ENCODE peak calls at places on chromosome 15, in six cellular contexts. Z is KBM-7, B is GM13977, D is renal cortical epithelial cell, Q is Peyer's patch, J is GM12865. O is an unnamed sample.
A peak's percentile ranks its signal among the peaks of the same experiment; 100 is the strongest.

GRCh38 chr15:78061963-78062427 is 15.5 kb downstream of the TBC1D2B start:
- DNase-seq in Z (peak; percentile 77), B (peak; percentile 53), D (no peak), Q (no peak), J (peak; percentile 80), O (no peak)

GRCh38 chr15:31396881-31397560 is 70.4 kb downstream of the KLF13 start:
- DNase-seq in Z (no peak), B (peak; percentile 42), D (peak; percentile 66), Q (peak; percentile 55), J (no peak), O (peak; percentile 97)

GRCh38 chr15:69994429-69995201 is 103.1 kb downstream of the TLE3 start:
- DNase-seq in Z (no peak), B (no peak), D (no peak), Q (peak; percentile 62), J (peak; percentile 72), O (peak; percentile 29)

GRCh38 chr15:51575775-51576174 is 46.8 kb downstream of the DMXL2 start:
- DNase-seq in Z (no peak), B (no peak), D (no peak), Q (no peak), J (no peak), O (no peak)

GRCh38 chr15:81095690-81096365 is 38.2 kb upstream of the CFAP161 start:
- DNase-seq in Z (no peak), B (no peak), D (no peak), Q (no peak), J (no peak), O (no peak)

GRCh38 chr15:26891448-26891881 is 24.6 kb downstream of the GABRA5 start:
- DNase-seq in Z (peak; percentile 80), B (peak; percentile 64), D (peak; percentile 28), Q (no peak), J (peak; percentile 51), O (no peak)

GRCh38 chr15:37134699-37135131 is 34.4 kb upstream of the MEIS2 start:
- DNase-seq in Z (peak; percentile 50), B (no peak), D (peak; percentile 17), Q (no peak), J (peak; percentile 42), O (no peak)

GRCh38 chr15:29822100-29822684 is at the start of gene TJP1:
- DNase-seq in Z (no peak), B (no peak), D (no peak), Q (no peak), J (no peak), O (peak; percentile 81)

GRCh38 chr15:78147566-78147965 is 1.6 kb upstream of the IDH3A start:
- DNase-seq in Z (no peak), B (no peak), D (no peak), Q (no peak), J (no peak), O (no peak)

GRCh38 chr15:70523634-70524033 is 239.7 kb downstream of the UACA start:
- DNase-seq in Z (no peak), B (no peak), D (no peak), Q (no peak), J (no peak), O (no peak)

GRCh38 chr15:58957101-58957973 is 23.9 kb upstream of the SLTM start:
- DNase-seq in Z (peak; percentile 85), B (peak; percentile 62), D (peak; percentile 54), Q (peak; percentile 65), J (peak; percentile 89), O (peak; percentile 48)

GRCh38 chr15:78422571-78423340 is 15.3 kb upstream of the IREB2 start:
- DNase-seq in Z (peak; percentile 90), B (peak; percentile 76), D (peak; percentile 64), Q (peak; percentile 44), J (peak; percentile 74), O (peak; percentile 78)

GRCh38 chr15:28111552-28111951 is 12.4 kb upstream of the OCA2 start:
- DNase-seq in Z (no peak), B (no peak), D (no peak), Q (no peak), J (no peak), O (no peak)

GRCh38 chr15:75606711-75607684 is 18.5 kb downstream of the SNUPN start:
- DNase-seq in Z (peak; percentile 85), B (no peak), D (no peak), Q (peak; percentile 41), J (no peak), O (peak; percentile 45)

GRCh38 chr15:69885182-69886041 is 212.3 kb downstream of the TLE3 start:
- DNase-seq in Z (no peak), B (no peak), D (no peak), Q (no peak), J (no peak), O (no peak)

GRCh38 chr15:42100021-42100800 is 5.8 kb upstream of the PLA2G4D start:
- DNase-seq in Z (no peak), B (no peak), D (peak; percentile 38), Q (no peak), J (no peak), O (no peak)

GRCh38 chr15:31390777-31391486 is 64.3 kb downstream of the KLF13 start:
- DNase-seq in Z (no peak), B (no peak), D (no peak), Q (no peak), J (no peak), O (no peak)